ENCODE peak calls at places on chromosomes 5 and 9, in ten cellular contexts. One of them, this sample, is unnamed.

GRCh38 chr5:4189317-4189716 is 593.7 kb downstream of the IRX1 start:
- DNase-seq in H54: no peak
- DNase-seq in T-helper 1 cell: peak
- DNase-seq in lung: no peak
- DNase-seq in stimulated activated naive CD8-positive, alpha-beta T cell treated with anti-CD3 and anti-CD28 coated beads, Interleukin-15, amount 100 ng/mL, for 72 hours: peak
- DNase-seq in H7: no peak
- DNase-seq in HEK293T: no peak
- DNase-seq in left ventricle myocardium inferior: no peak
- DNase-seq in endodermal cell: no peak
- DNase-seq in stimulated activated CD4-positive, alpha-beta T cell treated with anti-CD3 and anti-CD28 coated beads, Interleukin-4, amount 100 ng/mL, for 1 hour: no peak
- DNase-seq in this sample: no peak

GRCh38 chr9:72579190-72579589 is 57.8 kb downstream of the TMC1 start:
- DNase-seq in stimulated activated CD4-positive, alpha-beta T cell treated with anti-CD3 and anti-CD28 coated beads, Interleukin-4, amount 100 ng/mL, for 1 hour: no peak
- DNase-seq in H7: no peak
- DNase-seq in T-helper 1 cell: no peak
- DNase-seq in stimulated activated naive CD8-positive, alpha-beta T cell treated with anti-CD3 and anti-CD28 coated beads, Interleukin-15, amount 100 ng/mL, for 72 hours: no peak
- DNase-seq in lung: no peak
- DNase-seq in endodermal cell: no peak
- DNase-seq in HEK293T: no peak
- DNase-seq in H54: peak
- DNase-seq in left ventricle myocardium inferior: peak
- DNase-seq in this sample: no peak

GRCh38 chr9:40884072-40884901 is 244.2 kb downstream of the FOXD4L6 start:
- DNase-seq in H54: no peak
- DNase-seq in T-helper 1 cell: no peak
- DNase-seq in H7: peak
- DNase-seq in stimulated activated CD4-positive, alpha-beta T cell treated with anti-CD3 and anti-CD28 coated beads, Interleukin-4, amount 100 ng/mL, for 1 hour: no peak
- DNase-seq in stimulated activated naive CD8-positive, alpha-beta T cell treated with anti-CD3 and anti-CD28 coated beads, Interleukin-15, amount 100 ng/mL, for 72 hours: no peak
- DNase-seq in endodermal cell: no peak
- DNase-seq in left ventricle myocardium inferior: peak
- DNase-seq in lung: no peak
- DNase-seq in HEK293T: no peak
- DNase-seq in this sample: no peak

GRCh38 chr9:132019702-132020101 is 60.0 kb downstream of the MED27 start:
- DNase-seq in stimulated activated CD4-positive, alpha-beta T cell treated with anti-CD3 and anti-CD28 coated beads, Interleukin-4, amount 100 ng/mL, for 1 hour: no peak
- DNase-seq in endodermal cell: peak
- DNase-seq in lung: no peak
- DNase-seq in H54: no peak
- DNase-seq in left ventricle myocardium inferior: no peak
- DNase-seq in HEK293T: no peak
- DNase-seq in stimulated activated naive CD8-positive, alpha-beta T cell treated with anti-CD3 and anti-CD28 coated beads, Interleukin-15, amount 100 ng/mL, for 72 hours: no peak
- DNase-seq in H7: no peak
- DNase-seq in T-helper 1 cell: no peak
- DNase-seq in this sample: no peak

GRCh38 chr9:137556069-137556838 is 4.6 kb downstream of the MRPL41 start:
- DNase-seq in lung: no peak
- DNase-seq in HEK293T: no peak
- DNase-seq in H54: no peak
- DNase-seq in endodermal cell: no peak
- DNase-seq in stimulated activated naive CD8-positive, alpha-beta T cell treated with anti-CD3 and anti-CD28 coated beads, Interleukin-15, amount 100 ng/mL, for 72 hours: no peak
- DNase-seq in H7: no peak
- DNase-seq in stimulated activated CD4-positive, alpha-beta T cell treated with anti-CD3 and anti-CD28 coated beads, Interleukin-4, amount 100 ng/mL, for 1 hour: no peak
- DNase-seq in left ventricle myocardium inferior: no peak
- DNase-seq in T-helper 1 cell: no peak
- DNase-seq in this sample: no peak

GRCh38 chr5:15577831-15578230 is 77.9 kb downstream of the FBXL7 start:
- DNase-seq in H7: no peak
- DNase-seq in stimulated activated naive CD8-positive, alpha-beta T cell treated with anti-CD3 and anti-CD28 coated beads, Interleukin-15, amount 100 ng/mL, for 72 hours: no peak
- DNase-seq in H54: no peak
- DNase-seq in HEK293T: no peak
- DNase-seq in lung: no peak
- DNase-seq in stimulated activated CD4-positive, alpha-beta T cell treated with anti-CD3 and anti-CD28 coated beads, Interleukin-4, amount 100 ng/mL, for 1 hour: no peak
- DNase-seq in endodermal cell: no peak
- DNase-seq in left ventricle myocardium inferior: no peak
- DNase-seq in T-helper 1 cell: no peak
- DNase-seq in this sample: no peak

GRCh38 chr9:125241863-125242739 is 958 bp upstream of the HSPA5 start:
- DNase-seq in endodermal cell: no peak
- DNase-seq in lung: peak
- DNase-seq in H7: peak
- DNase-seq in H54: no peak
- DNase-seq in HEK293T: peak
- DNase-seq in stimulated activated naive CD8-positive, alpha-beta T cell treated with anti-CD3 and anti-CD28 coated beads, Interleukin-15, amount 100 ng/mL, for 72 hours: no peak
- DNase-seq in T-helper 1 cell: no peak
- DNase-seq in left ventricle myocardium inferior: peak
- DNase-seq in stimulated activated CD4-positive, alpha-beta T cell treated with anti-CD3 and anti-CD28 coated beads, Interleukin-4, amount 100 ng/mL, for 1 hour: peak
- DNase-seq in this sample: no peak

GRCh38 chr5:39503148-39503547 is 78.4 kb upstream of the DAB2 start:
- DNase-seq in stimulated activated naive CD8-positive, alpha-beta T cell treated with anti-CD3 and anti-CD28 coated beads, Interleukin-15, amount 100 ng/mL, for 72 hours: no peak
- DNase-seq in H54: no peak
- DNase-seq in T-helper 1 cell: no peak
- DNase-seq in stimulated activated CD4-positive, alpha-beta T cell treated with anti-CD3 and anti-CD28 coated beads, Interleukin-4, amount 100 ng/mL, for 1 hour: no peak
- DNase-seq in endodermal cell: no peak
- DNase-seq in left ventricle myocardium inferior: no peak
- DNase-seq in H7: no peak
- DNase-seq in lung: peak
- DNase-seq in HEK293T: no peak
- DNase-seq in this sample: no peak

GRCh38 chr9:127862075-127863011 is 7.9 kb upstream of the ENG start:
- DNase-seq in stimulated activated naive CD8-positive, alpha-beta T cell treated with anti-CD3 and anti-CD28 coated beads, Interleukin-15, amount 100 ng/mL, for 72 hours: peak
- DNase-seq in H54: no peak
- DNase-seq in endodermal cell: no peak
- DNase-seq in H7: no peak
- DNase-seq in stimulated activated CD4-positive, alpha-beta T cell treated with anti-CD3 and anti-CD28 coated beads, Interleukin-4, amount 100 ng/mL, for 1 hour: peak
- DNase-seq in HEK293T: no peak
- DNase-seq in left ventricle myocardium inferior: peak
- DNase-seq in lung: peak
- DNase-seq in T-helper 1 cell: peak
- DNase-seq in this sample: no peak

GRCh38 chr5:142713151-142713706 is 27.3 kb upstream of the FGF1 start:
- DNase-seq in stimulated activated naive CD8-positive, alpha-beta T cell treated with anti-CD3 and anti-CD28 coated beads, Interleukin-15, amount 100 ng/mL, for 72 hours: peak
- DNase-seq in H54: peak
- DNase-seq in lung: peak
- DNase-seq in left ventricle myocardium inferior: peak
- DNase-seq in HEK293T: peak
- DNase-seq in stimulated activated CD4-positive, alpha-beta T cell treated with anti-CD3 and anti-CD28 coated beads, Interleukin-4, amount 100 ng/mL, for 1 hour: peak
- DNase-seq in T-helper 1 cell: peak
- DNase-seq in H7: peak
- DNase-seq in endodermal cell: peak
- DNase-seq in this sample: peak

GRCh38 chr5:1399737-1400136 is 45.5 kb downstream of the SLC6A3 start:
- DNase-seq in stimulated activated CD4-positive, alpha-beta T cell treated with anti-CD3 and anti-CD28 coated beads, Interleukin-4, amount 100 ng/mL, for 1 hour: no peak
- DNase-seq in T-helper 1 cell: no peak
- DNase-seq in stimulated activated naive CD8-positive, alpha-beta T cell treated with anti-CD3 and anti-CD28 coated beads, Interleukin-15, amount 100 ng/mL, for 72 hours: no peak
- DNase-seq in H7: no peak
- DNase-seq in lung: no peak
- DNase-seq in HEK293T: peak
- DNase-seq in left ventricle myocardium inferior: no peak
- DNase-seq in H54: no peak
- DNase-seq in endodermal cell: peak
- DNase-seq in this sample: no peak

GRCh38 chr5:38529955-38530644 is 26.3 kb downstream of the LIFR start:
- DNase-seq in T-helper 1 cell: no peak
- DNase-seq in H7: no peak
- DNase-seq in stimulated activated CD4-positive, alpha-beta T cell treated with anti-CD3 and anti-CD28 coated beads, Interleukin-4, amount 100 ng/mL, for 1 hour: no peak
- DNase-seq in lung: no peak
- DNase-seq in H54: no peak
- DNase-seq in endodermal cell: no peak
- DNase-seq in stimulated activated naive CD8-positive, alpha-beta T cell treated with anti-CD3 and anti-CD28 coated beads, Interleukin-15, amount 100 ng/mL, for 72 hours: no peak
- DNase-seq in left ventricle myocardium inferior: no peak
- DNase-seq in HEK293T: no peak
- DNase-seq in this sample: no peak

GRCh38 chr5:111514087-111514486 is 1.8 kb upstream of the STARD4 start:
- DNase-seq in endodermal cell: no peak
- DNase-seq in stimulated activated CD4-positive, alpha-beta T cell treated with anti-CD3 and anti-CD28 coated beads, Interleukin-4, amount 100 ng/mL, for 1 hour: no peak
- DNase-seq in stimulated activated naive CD8-positive, alpha-beta T cell treated with anti-CD3 and anti-CD28 coated beads, Interleukin-15, amount 100 ng/mL, for 72 hours: no peak
- DNase-seq in T-helper 1 cell: no peak
- DNase-seq in H54: no peak
- DNase-seq in HEK293T: no peak
- DNase-seq in lung: no peak
- DNase-seq in left ventricle myocardium inferior: no peak
- DNase-seq in H7: no peak
- DNase-seq in this sample: no peak

GRCh38 chr9:87336407-87336806 is 161.3 kb upstream of the DAPK1 start:
- DNase-seq in endodermal cell: peak
- DNase-seq in HEK293T: no peak
- DNase-seq in stimulated activated CD4-positive, alpha-beta T cell treated with anti-CD3 and anti-CD28 coated beads, Interleukin-4, amount 100 ng/mL, for 1 hour: no peak
- DNase-seq in H7: peak
- DNase-seq in T-helper 1 cell: no peak
- DNase-seq in left ventricle myocardium inferior: no peak
- DNase-seq in stimulated activated naive CD8-positive, alpha-beta T cell treated with anti-CD3 and anti-CD28 coated beads, Interleukin-15, amount 100 ng/mL, for 72 hours: no peak
- DNase-seq in H54: no peak
- DNase-seq in lung: no peak
- DNase-seq in this sample: peak

GRCh38 chr5:33939863-33940262 is 3.7 kb downstream of the RXFP3 start:
- DNase-seq in endodermal cell: no peak
- DNase-seq in stimulated activated CD4-positive, alpha-beta T cell treated with anti-CD3 and anti-CD28 coated beads, Interleukin-4, amount 100 ng/mL, for 1 hour: no peak
- DNase-seq in H54: peak
- DNase-seq in HEK293T: no peak
- DNase-seq in left ventricle myocardium inferior: no peak
- DNase-seq in H7: no peak
- DNase-seq in lung: no peak
- DNase-seq in stimulated activated naive CD8-positive, alpha-beta T cell treated with anti-CD3 and anti-CD28 coated beads, Interleukin-15, amount 100 ng/mL, for 72 hours: no peak
- DNase-seq in T-helper 1 cell: no peak
- DNase-seq in this sample: peak

GRCh38 chr5:83583859-83584258 is 112.3 kb downstream of the VCAN start:
- DNase-seq in left ventricle myocardium inferior: no peak
- DNase-seq in stimulated activated naive CD8-positive, alpha-beta T cell treated with anti-CD3 and anti-CD28 coated beads, Interleukin-15, amount 100 ng/mL, for 72 hours: no peak
- DNase-seq in lung: no peak
- DNase-seq in T-helper 1 cell: no peak
- DNase-seq in H54: no peak
- DNase-seq in H7: no peak
- DNase-seq in endodermal cell: no peak
- DNase-seq in HEK293T: no peak
- DNase-seq in stimulated activated CD4-positive, alpha-beta T cell treated with anti-CD3 and anti-CD28 coated beads, Interleukin-4, amount 100 ng/mL, for 1 hour: no peak
- DNase-seq in this sample: no peak

GRCh38 chr5:73412597-73412988 is 36.0 kb downstream of the FOXD1 start:
- DNase-seq in HEK293T: no peak
- DNase-seq in left ventricle myocardium inferior: no peak
- DNase-seq in stimulated activated CD4-positive, alpha-beta T cell treated with anti-CD3 and anti-CD28 coated beads, Interleukin-4, amount 100 ng/mL, for 1 hour: no peak
- DNase-seq in H54: peak
- DNase-seq in H7: no peak
- DNase-seq in endodermal cell: no peak
- DNase-seq in stimulated activated naive CD8-positive, alpha-beta T cell treated with anti-CD3 and anti-CD28 coated beads, Interleukin-15, amount 100 ng/mL, for 72 hours: no peak
- DNase-seq in T-helper 1 cell: no peak
- DNase-seq in lung: no peak
- DNase-seq in this sample: no peak

GRCh38 chr5:159899067-159900049 is 16.9 kb upstream of the ADRA1B start:
- DNase-seq in HEK293T: no peak
- DNase-seq in H54: no peak
- DNase-seq in T-helper 1 cell: no peak
- DNase-seq in left ventricle myocardium inferior: no peak
- DNase-seq in stimulated activated naive CD8-positive, alpha-beta T cell treated with anti-CD3 and anti-CD28 coated beads, Interleukin-15, amount 100 ng/mL, for 72 hours: no peak
- DNase-seq in endodermal cell: no peak
- DNase-seq in stimulated activated CD4-positive, alpha-beta T cell treated with anti-CD3 and anti-CD28 coated beads, Interleukin-4, amount 100 ng/mL, for 1 hour: no peak
- DNase-seq in H7: no peak
- DNase-seq in lung: no peak
- DNase-seq in this sample: no peak

GRCh38 chr9:83708515-83709158 is 879 bp upstream of the UBQLN1 start:
- DNase-seq in T-helper 1 cell: peak
- DNase-seq in left ventricle myocardium inferior: peak
- DNase-seq in lung: peak
- DNase-seq in endodermal cell: peak
- DNase-seq in H7: peak
- DNase-seq in stimulated activated CD4-positive, alpha-beta T cell treated with anti-CD3 and anti-CD28 coated beads, Interleukin-4, amount 100 ng/mL, for 1 hour: peak
- DNase-seq in stimulated activated naive CD8-positive, alpha-beta T cell treated with anti-CD3 and anti-CD28 coated beads, Interleukin-15, amount 100 ng/mL, for 72 hours: peak
- DNase-seq in HEK293T: peak
- DNase-seq in H54: no peak
- DNase-seq in this sample: peak